ENCODE peak calls at places on chromosomes 7 and 10, in nine cellular contexts. One of them, this sample, is unnamed.

GRCh38 chr10:125692246-125692931 is 9.4 kb upstream of the TEX36 start:
- DNase-seq in choroid plexus epithelial cell: no peak
- DNase-seq in fibroblast of lung: no peak
- DNase-seq in cardiac fibroblast: no peak
- DNase-seq in CD4-positive, alpha-beta T cell: no peak
- DNase-seq in AG04450: no peak
- DNase-seq in mesothelial cell of epicardium: no peak
- DNase-seq in CD8-positive, alpha-beta T cell: no peak
- DNase-seq in activated CD8-positive, alpha-beta T cell treated with anti-CD3 and anti-CD28 coated beads for 36 hours: no peak
- DNase-seq in this sample: no peak

GRCh38 chr7:158123753-158124152 is 463.9 kb downstream of the PTPRN2 start:
- DNase-seq in mesothelial cell of epicardium: no peak
- DNase-seq in CD8-positive, alpha-beta T cell: no peak
- DNase-seq in fibroblast of lung: no peak
- DNase-seq in CD4-positive, alpha-beta T cell: no peak
- DNase-seq in choroid plexus epithelial cell: no peak
- DNase-seq in AG04450: no peak
- DNase-seq in cardiac fibroblast: no peak
- DNase-seq in activated CD8-positive, alpha-beta T cell treated with anti-CD3 and anti-CD28 coated beads for 36 hours: no peak
- DNase-seq in this sample: no peak

GRCh38 chr7:120735791-120736190 is 122.2 kb downstream of the TSPAN12 start:
- DNase-seq in fibroblast of lung: peak
- DNase-seq in CD4-positive, alpha-beta T cell: no peak
- DNase-seq in choroid plexus epithelial cell: peak
- DNase-seq in activated CD8-positive, alpha-beta T cell treated with anti-CD3 and anti-CD28 coated beads for 36 hours: no peak
- DNase-seq in mesothelial cell of epicardium: no peak
- DNase-seq in AG04450: no peak
- DNase-seq in cardiac fibroblast: peak
- DNase-seq in CD8-positive, alpha-beta T cell: no peak
- DNase-seq in this sample: no peak

GRCh38 chr7:35658602-35659201 is 36.2 kb downstream of the HERPUD2 start:
- DNase-seq in choroid plexus epithelial cell: no peak
- DNase-seq in cardiac fibroblast: no peak
- DNase-seq in CD4-positive, alpha-beta T cell: no peak
- DNase-seq in mesothelial cell of epicardium: no peak
- DNase-seq in AG04450: no peak
- DNase-seq in activated CD8-positive, alpha-beta T cell treated with anti-CD3 and anti-CD28 coated beads for 36 hours: no peak
- DNase-seq in fibroblast of lung: no peak
- DNase-seq in CD8-positive, alpha-beta T cell: no peak
- DNase-seq in this sample: no peak

GRCh38 chr7:17239683-17240521 is 58.5 kb upstream of the AHR start:
- DNase-seq in mesothelial cell of epicardium: no peak
- DNase-seq in choroid plexus epithelial cell: peak
- DNase-seq in AG04450: no peak
- DNase-seq in CD4-positive, alpha-beta T cell: no peak
- DNase-seq in CD8-positive, alpha-beta T cell: no peak
- DNase-seq in fibroblast of lung: peak
- DNase-seq in cardiac fibroblast: peak
- DNase-seq in activated CD8-positive, alpha-beta T cell treated with anti-CD3 and anti-CD28 coated beads for 36 hours: no peak
- DNase-seq in this sample: no peak

GRCh38 chr7:22202141-22202540 is 154.8 kb downstream of the RAPGEF5 start:
- DNase-seq in fibroblast of lung: no peak
- DNase-seq in mesothelial cell of epicardium: peak
- DNase-seq in CD8-positive, alpha-beta T cell: no peak
- DNase-seq in AG04450: no peak
- DNase-seq in activated CD8-positive, alpha-beta T cell treated with anti-CD3 and anti-CD28 coated beads for 36 hours: no peak
- DNase-seq in CD4-positive, alpha-beta T cell: no peak
- DNase-seq in choroid plexus epithelial cell: peak
- DNase-seq in cardiac fibroblast: no peak
- DNase-seq in this sample: peak

GRCh38 chr10:61719906-61720305 is 57.2 kb downstream of the CABCOCO1 start:
- DNase-seq in cardiac fibroblast: no peak
- DNase-seq in CD8-positive, alpha-beta T cell: no peak
- DNase-seq in AG04450: no peak
- DNase-seq in activated CD8-positive, alpha-beta T cell treated with anti-CD3 and anti-CD28 coated beads for 36 hours: no peak
- DNase-seq in mesothelial cell of epicardium: no peak
- DNase-seq in fibroblast of lung: no peak
- DNase-seq in CD4-positive, alpha-beta T cell: no peak
- DNase-seq in choroid plexus epithelial cell: no peak
- DNase-seq in this sample: no peak

GRCh38 chr7:46511442-46512215 is 590.6 kb upstream of the IGFBP3 start:
- DNase-seq in cardiac fibroblast: no peak
- DNase-seq in mesothelial cell of epicardium: no peak
- DNase-seq in CD8-positive, alpha-beta T cell: no peak
- DNase-seq in activated CD8-positive, alpha-beta T cell treated with anti-CD3 and anti-CD28 coated beads for 36 hours: no peak
- DNase-seq in fibroblast of lung: no peak
- DNase-seq in CD4-positive, alpha-beta T cell: no peak
- DNase-seq in choroid plexus epithelial cell: no peak
- DNase-seq in AG04450: no peak
- DNase-seq in this sample: no peak

GRCh38 chr7:95365151-95365550 is 31.0 kb downstream of the PON3 start:
- DNase-seq in CD8-positive, alpha-beta T cell: no peak
- DNase-seq in activated CD8-positive, alpha-beta T cell treated with anti-CD3 and anti-CD28 coated beads for 36 hours: no peak
- DNase-seq in CD4-positive, alpha-beta T cell: no peak
- DNase-seq in choroid plexus epithelial cell: no peak
- DNase-seq in cardiac fibroblast: peak
- DNase-seq in fibroblast of lung: no peak
- DNase-seq in mesothelial cell of epicardium: no peak
- DNase-seq in AG04450: no peak
- DNase-seq in this sample: no peak

GRCh38 chr7:20798081-20798693 is 11.5 kb upstream of the SP8 start:
- DNase-seq in choroid plexus epithelial cell: peak
- DNase-seq in CD8-positive, alpha-beta T cell: no peak
- DNase-seq in fibroblast of lung: no peak
- DNase-seq in AG04450: no peak
- DNase-seq in activated CD8-positive, alpha-beta T cell treated with anti-CD3 and anti-CD28 coated beads for 36 hours: peak
- DNase-seq in mesothelial cell of epicardium: no peak
- DNase-seq in cardiac fibroblast: no peak
- DNase-seq in CD4-positive, alpha-beta T cell: no peak
- DNase-seq in this sample: peak

GRCh38 chr10:132997517-132998265 is 55.3 kb upstream of the CFAP46 start:
- DNase-seq in cardiac fibroblast: no peak
- DNase-seq in activated CD8-positive, alpha-beta T cell treated with anti-CD3 and anti-CD28 coated beads for 36 hours: no peak
- DNase-seq in CD4-positive, alpha-beta T cell: no peak
- DNase-seq in choroid plexus epithelial cell: no peak
- DNase-seq in CD8-positive, alpha-beta T cell: no peak
- DNase-seq in mesothelial cell of epicardium: no peak
- DNase-seq in fibroblast of lung: no peak
- DNase-seq in AG04450: no peak
- DNase-seq in this sample: no peak

GRCh38 chr10:28569506-28570159 is 36.7 kb downstream of the WAC start:
- DNase-seq in cardiac fibroblast: peak
- DNase-seq in CD4-positive, alpha-beta T cell: no peak
- DNase-seq in activated CD8-positive, alpha-beta T cell treated with anti-CD3 and anti-CD28 coated beads for 36 hours: no peak
- DNase-seq in CD8-positive, alpha-beta T cell: no peak
- DNase-seq in AG04450: peak
- DNase-seq in choroid plexus epithelial cell: peak
- DNase-seq in mesothelial cell of epicardium: no peak
- DNase-seq in fibroblast of lung: peak
- DNase-seq in this sample: no peak

GRCh38 chr10:120085386-120085785 is 192.9 kb downstream of the SEC23IP start:
- DNase-seq in mesothelial cell of epicardium: no peak
- DNase-seq in CD4-positive, alpha-beta T cell: no peak
- DNase-seq in AG04450: no peak
- DNase-seq in activated CD8-positive, alpha-beta T cell treated with anti-CD3 and anti-CD28 coated beads for 36 hours: no peak
- DNase-seq in choroid plexus epithelial cell: no peak
- DNase-seq in cardiac fibroblast: no peak
- DNase-seq in CD8-positive, alpha-beta T cell: no peak
- DNase-seq in fibroblast of lung: no peak
- DNase-seq in this sample: no peak

GRCh38 chr7:84658286-84658685 is 463.7 kb upstream of the SEMA3A start:
- DNase-seq in CD8-positive, alpha-beta T cell: no peak
- DNase-seq in AG04450: no peak
- DNase-seq in fibroblast of lung: no peak
- DNase-seq in activated CD8-positive, alpha-beta T cell treated with anti-CD3 and anti-CD28 coated beads for 36 hours: no peak
- DNase-seq in choroid plexus epithelial cell: no peak
- DNase-seq in mesothelial cell of epicardium: no peak
- DNase-seq in CD4-positive, alpha-beta T cell: no peak
- DNase-seq in cardiac fibroblast: no peak
- DNase-seq in this sample: no peak

GRCh38 chr7:27576360-27576944 is 86.2 kb downstream of the HIBADH start:
- DNase-seq in CD8-positive, alpha-beta T cell: no peak
- DNase-seq in choroid plexus epithelial cell: peak
- DNase-seq in cardiac fibroblast: peak
- DNase-seq in fibroblast of lung: peak
- DNase-seq in AG04450: peak
- DNase-seq in activated CD8-positive, alpha-beta T cell treated with anti-CD3 and anti-CD28 coated beads for 36 hours: no peak
- DNase-seq in mesothelial cell of epicardium: no peak
- DNase-seq in CD4-positive, alpha-beta T cell: no peak
- DNase-seq in this sample: no peak

DNA sequence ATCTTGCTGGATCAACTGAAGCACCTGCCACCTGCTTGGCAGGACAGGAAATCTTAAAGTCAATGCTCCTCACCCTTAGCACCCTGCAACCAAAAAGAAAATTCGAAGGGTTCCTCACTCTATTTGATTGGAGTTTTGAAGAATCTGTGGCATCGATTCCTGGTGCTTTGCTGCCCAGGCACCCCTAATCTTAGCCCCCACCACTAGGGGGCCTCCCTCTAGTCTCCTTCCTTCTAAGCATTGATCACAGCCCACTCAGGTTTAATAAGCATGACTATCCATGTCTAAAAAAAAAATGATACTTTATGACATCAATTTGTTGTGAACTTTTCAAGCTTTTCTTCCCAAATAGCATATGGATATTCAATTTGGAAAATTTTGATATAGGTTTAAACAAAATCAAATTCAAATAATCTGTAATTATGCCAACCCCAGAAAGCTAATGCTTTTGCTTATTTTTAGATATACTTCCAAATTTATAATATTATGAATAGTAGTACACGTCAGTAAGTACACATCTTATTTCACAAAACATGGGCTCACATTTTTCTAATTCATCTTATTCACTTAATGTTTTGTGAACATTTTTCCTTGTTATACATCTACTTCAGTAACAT is 45.3 kb downstream of the NRG3 start:
- DNase-seq in mesothelial cell of epicardium: no peak
- DNase-seq in activated CD8-positive, alpha-beta T cell treated with anti-CD3 and anti-CD28 coated beads for 36 hours: peak
- DNase-seq in fibroblast of lung: no peak
- DNase-seq in CD4-positive, alpha-beta T cell: no peak
- DNase-seq in CD8-positive, alpha-beta T cell: no peak
- DNase-seq in choroid plexus epithelial cell: peak
- DNase-seq in AG04450: no peak
- DNase-seq in cardiac fibroblast: peak
- DNase-seq in this sample: no peak
- TF ChIP-seq CTCF in mesothelial cell of epicardium: peak
- TF ChIP-seq CTCF in activated CD8-positive, alpha-beta T cell treated with anti-CD3 and anti-CD28 coated beads for 36 hours: peak
- TF ChIP-seq CTCF in fibroblast of lung: no peak
- TF ChIP-seq CTCF in CD4-positive, alpha-beta T cell: peak
- TF ChIP-seq CTCF in CD8-positive, alpha-beta T cell: no peak
- TF ChIP-seq CTCF in choroid plexus epithelial cell: peak
- TF ChIP-seq CTCF in AG04450: no peak
- TF ChIP-seq CTCF in cardiac fibroblast: peak
- TF ChIP-seq CTCF in this sample: no peak

GRCh38 chr10:14302035-14302434 is 28.7 kb downstream of the FRMD4A start:
- DNase-seq in CD8-positive, alpha-beta T cell: no peak
- DNase-seq in AG04450: peak
- DNase-seq in fibroblast of lung: peak
- DNase-seq in choroid plexus epithelial cell: peak
- DNase-seq in activated CD8-positive, alpha-beta T cell treated with anti-CD3 and anti-CD28 coated beads for 36 hours: no peak
- DNase-seq in CD4-positive, alpha-beta T cell: no peak
- DNase-seq in cardiac fibroblast: peak
- DNase-seq in mesothelial cell of epicardium: no peak
- DNase-seq in this sample: no peak
- TF ChIP-seq CTCF in CD8-positive, alpha-beta T cell: no peak
- TF ChIP-seq CTCF in AG04450: peak
- TF ChIP-seq CTCF in fibroblast of lung: peak
- TF ChIP-seq CTCF in choroid plexus epithelial cell: peak
- TF ChIP-seq CTCF in activated CD8-positive, alpha-beta T cell treated with anti-CD3 and anti-CD28 coated beads for 36 hours: peak
- TF ChIP-seq CTCF in CD4-positive, alpha-beta T cell: no peak
- TF ChIP-seq CTCF in cardiac fibroblast: peak
- TF ChIP-seq CTCF in mesothelial cell of epicardium: no peak
- TF ChIP-seq CTCF in this sample: no peak

DNA sequence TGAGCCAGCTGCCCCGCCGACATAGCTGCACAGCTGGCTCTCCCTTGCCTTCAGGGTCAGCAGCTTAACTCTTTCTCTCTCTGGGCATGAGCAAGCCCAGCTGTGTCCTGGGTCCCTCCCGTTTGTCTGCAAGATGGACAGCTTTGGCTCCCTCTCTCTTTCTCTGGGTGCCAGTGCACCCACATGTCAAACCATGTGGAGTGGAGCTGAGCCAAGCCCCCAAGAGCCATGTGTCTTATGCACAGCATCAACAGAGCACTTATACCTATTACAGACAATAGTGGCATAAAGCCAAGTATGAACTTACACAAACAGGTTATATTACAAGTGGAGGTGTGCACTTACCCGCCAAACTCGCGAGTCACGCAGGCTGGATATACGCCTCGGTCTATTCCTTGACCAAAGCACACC is 35.7 kb upstream of the MTPAP start:
- DNase-seq in mesothelial cell of epicardium: no peak
- DNase-seq in fibroblast of lung: peak
- DNase-seq in choroid plexus epithelial cell: peak
- DNase-seq in cardiac fibroblast: peak
- DNase-seq in CD8-positive, alpha-beta T cell: no peak
- DNase-seq in AG04450: no peak
- DNase-seq in CD4-positive, alpha-beta T cell: no peak
- DNase-seq in activated CD8-positive, alpha-beta T cell treated with anti-CD3 and anti-CD28 coated beads for 36 hours: peak
- DNase-seq in this sample: no peak
- TF ChIP-seq CTCF in mesothelial cell of epicardium: no peak
- TF ChIP-seq CTCF in fibroblast of lung: peak
- TF ChIP-seq CTCF in choroid plexus epithelial cell: peak
- TF ChIP-seq CTCF in cardiac fibroblast: peak
- TF ChIP-seq CTCF in CD8-positive, alpha-beta T cell: peak
- TF ChIP-seq CTCF in AG04450: peak
- TF ChIP-seq CTCF in CD4-positive, alpha-beta T cell: no peak
- TF ChIP-seq CTCF in activated CD8-positive, alpha-beta T cell treated with anti-CD3 and anti-CD28 coated beads for 36 hours: no peak
- TF ChIP-seq CTCF in this sample: peak

GRCh38 chr10:106189254-106189653 is 975.3 kb downstream of the SORCS1 start:
- DNase-seq in CD4-positive, alpha-beta T cell: no peak
- DNase-seq in AG04450: no peak
- DNase-seq in cardiac fibroblast: peak
- DNase-seq in fibroblast of lung: peak
- DNase-seq in choroid plexus epithelial cell: peak
- DNase-seq in activated CD8-positive, alpha-beta T cell treated with anti-CD3 and anti-CD28 coated beads for 36 hours: peak
- DNase-seq in CD8-positive, alpha-beta T cell: no peak
- DNase-seq in mesothelial cell of epicardium: no peak
- DNase-seq in this sample: no peak
- TF ChIP-seq CTCF in CD4-positive, alpha-beta T cell: no peak
- TF ChIP-seq CTCF in AG04450: peak
- TF ChIP-seq CTCF in cardiac fibroblast: peak
- TF ChIP-seq CTCF in fibroblast of lung: no peak
- TF ChIP-seq CTCF in choroid plexus epithelial cell: peak
- TF ChIP-seq CTCF in activated CD8-positive, alpha-beta T cell treated with anti-CD3 and anti-CD28 coated beads for 36 hours: peak
- TF ChIP-seq CTCF in CD8-positive, alpha-beta T cell: no peak
- TF ChIP-seq CTCF in mesothelial cell of epicardium: no peak
- TF ChIP-seq CTCF in this sample: peak

DNA sequence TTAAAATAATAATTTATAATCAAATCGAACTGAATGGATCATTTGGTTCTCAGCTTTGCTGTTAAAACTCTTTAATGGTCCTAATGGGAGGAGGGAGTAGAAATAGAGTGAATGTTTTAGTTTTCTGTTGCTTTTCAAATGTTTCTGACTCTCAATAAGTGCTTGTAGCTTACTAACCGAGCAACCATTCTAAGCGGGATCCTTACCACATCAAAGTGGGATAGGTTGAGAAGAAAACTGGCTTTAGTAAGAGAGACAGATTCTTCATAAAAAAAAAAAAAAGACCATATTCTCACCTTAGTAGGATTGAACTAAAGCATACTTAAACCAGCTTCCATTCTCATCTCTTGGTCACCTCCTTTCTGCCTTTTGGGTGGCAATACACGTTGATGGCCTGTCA is 584.2 kb downstream of the AUTS2 start:
- DNase-seq in activated CD8-positive, alpha-beta T cell treated with anti-CD3 and anti-CD28 coated beads for 36 hours: no peak
- DNase-seq in CD4-positive, alpha-beta T cell: no peak
- DNase-seq in AG04450: no peak
- DNase-seq in mesothelial cell of epicardium: no peak
- DNase-seq in fibroblast of lung: no peak
- DNase-seq in cardiac fibroblast: no peak
- DNase-seq in CD8-positive, alpha-beta T cell: no peak
- DNase-seq in choroid plexus epithelial cell: no peak
- DNase-seq in this sample: no peak
- TF ChIP-seq CTCF in activated CD8-positive, alpha-beta T cell treated with anti-CD3 and anti-CD28 coated beads for 36 hours: no peak
- TF ChIP-seq CTCF in CD4-positive, alpha-beta T cell: no peak
- TF ChIP-seq CTCF in AG04450: no peak
- TF ChIP-seq CTCF in mesothelial cell of epicardium: no peak
- TF ChIP-seq CTCF in fibroblast of lung: no peak
- TF ChIP-seq CTCF in cardiac fibroblast: no peak
- TF ChIP-seq CTCF in CD8-positive, alpha-beta T cell: no peak
- TF ChIP-seq CTCF in choroid plexus epithelial cell: no peak
- TF ChIP-seq CTCF in this sample: no peak